ENCODE peak calls at places on chromosomes 6 and 20, in four cellular contexts. One of them, this sample, is unnamed.

GRCh38 chr6:142953373-142954273 is 8.6 kb upstream of the HIVEP2 start:
- DNase-seq in fibroblast of villous mesenchyme: no peak
- DNase-seq in GM06990: no peak
- DNase-seq in NCI-H460: no peak
- DNase-seq in this sample: no peak

GRCh38 chr20:44560229-44560628 is 22.1 kb upstream of the PKIG start:
- DNase-seq in fibroblast of villous mesenchyme: no peak
- DNase-seq in GM06990: no peak
- DNase-seq in NCI-H460: no peak
- DNase-seq in this sample: no peak

GRCh38 chr6:1913572-1913971 is 303.9 kb downstream of the FOXC1 start:
- DNase-seq in NCI-H460: no peak
- DNase-seq in GM06990: no peak
- DNase-seq in fibroblast of villous mesenchyme: no peak
- DNase-seq in this sample: no peak

GRCh38 chr20:23641936-23642751 is 4.4 kb upstream of the CST3 start:
- DNase-seq in fibroblast of villous mesenchyme: peak
- DNase-seq in NCI-H460: no peak
- DNase-seq in GM06990: no peak
- DNase-seq in this sample: peak

GRCh38 chr6:101605874-101606273 is 212.4 kb downstream of the GRIK2 start:
- DNase-seq in fibroblast of villous mesenchyme: no peak
- DNase-seq in NCI-H460: no peak
- DNase-seq in GM06990: no peak
- DNase-seq in this sample: no peak

GRCh38 chr6:144285798-144286502 is 815 bp downstream of the UTRN start:
- DNase-seq in GM06990: peak
- DNase-seq in fibroblast of villous mesenchyme: peak
- DNase-seq in NCI-H460: no peak
- DNase-seq in this sample: peak

GRCh38 chr20:4607287-4607713 is 114.4 kb upstream of the PRND start:
- DNase-seq in NCI-H460: peak
- DNase-seq in GM06990: peak
- DNase-seq in fibroblast of villous mesenchyme: peak
- DNase-seq in this sample: peak

GRCh38 chr6:21438986-21439352 is 154.6 kb upstream of the SOX4 start:
- DNase-seq in GM06990: no peak
- DNase-seq in NCI-H460: no peak
- DNase-seq in fibroblast of villous mesenchyme: no peak
- DNase-seq in this sample: no peak

GRCh38 chr6:136726837-136727557 is 65.3 kb downstream of the MAP3K5 start:
- DNase-seq in fibroblast of villous mesenchyme: no peak
- DNase-seq in GM06990: no peak
- DNase-seq in NCI-H460: no peak
- DNase-seq in this sample: no peak

GRCh38 chr6:1404066-1404712 is 14.8 kb downstream of the FOXF2 start:
- DNase-seq in GM06990: no peak
- DNase-seq in fibroblast of villous mesenchyme: peak
- DNase-seq in NCI-H460: no peak
- DNase-seq in this sample: no peak

GRCh38 chr20:3766832-3767433 is 620 bp downstream of the ADISSP start:
- DNase-seq in NCI-H460: no peak
- DNase-seq in GM06990: no peak
- DNase-seq in fibroblast of villous mesenchyme: no peak
- DNase-seq in this sample: no peak

GRCh38 chr6:157647261-157647915 is 175.7 kb upstream of the SNX9 start:
- DNase-seq in fibroblast of villous mesenchyme: no peak
- DNase-seq in NCI-H460: no peak
- DNase-seq in GM06990: peak
- DNase-seq in this sample: no peak

This sample was measured in ecto neural progenitor cell.